ENCODE peak calls at places on chromosomes 4 and X, in nine cellular contexts. One of them, this sample, is unnamed.

GRCh38 chr4:86221076-86221475 is 138.8 kb downstream of the MAPK10 start:
- DNase-seq in kidney epithelial cell: no peak
- DNase-seq in B cell: no peak
- DNase-seq in stomach: no peak
- DNase-seq in foreskin fibroblast: no peak
- DNase-seq in NT2/D1: no peak
- DNase-seq in heart left ventricle: no peak
- DNase-seq in central memory CD4-positive, alpha-beta T cell: no peak
- DNase-seq in CD4-positive, CD25-positive, alpha-beta regulatory T cell: no peak
- DNase-seq in this sample: no peak

GRCh38 chrX:5730561-5730960 is 498.1 kb downstream of the NLGN4X start:
- DNase-seq in kidney epithelial cell: no peak
- DNase-seq in B cell: no peak
- DNase-seq in stomach: no peak
- DNase-seq in foreskin fibroblast: no peak
- DNase-seq in NT2/D1: no peak
- DNase-seq in heart left ventricle: no peak
- DNase-seq in central memory CD4-positive, alpha-beta T cell: no peak
- DNase-seq in CD4-positive, CD25-positive, alpha-beta regulatory T cell: no peak
- DNase-seq in this sample: no peak

GRCh38 chrX:49991718-49992117 is 69.3 kb downstream of the CLCN5 start:
- DNase-seq in kidney epithelial cell: no peak
- DNase-seq in B cell: no peak
- DNase-seq in stomach: no peak
- DNase-seq in foreskin fibroblast: no peak
- DNase-seq in NT2/D1: no peak
- DNase-seq in heart left ventricle: no peak
- DNase-seq in central memory CD4-positive, alpha-beta T cell: no peak
- DNase-seq in CD4-positive, CD25-positive, alpha-beta regulatory T cell: no peak
- DNase-seq in this sample: no peak

GRCh38 chrX:33014086-33014485 is 197.3 kb downstream of the DMD start:
- DNase-seq in kidney epithelial cell: no peak
- DNase-seq in B cell: no peak
- DNase-seq in stomach: no peak
- DNase-seq in foreskin fibroblast: no peak
- DNase-seq in NT2/D1: no peak
- DNase-seq in heart left ventricle: no peak
- DNase-seq in central memory CD4-positive, alpha-beta T cell: no peak
- DNase-seq in CD4-positive, CD25-positive, alpha-beta regulatory T cell: no peak
- DNase-seq in this sample: no peak

GRCh38 chr4:57104706-57105560 is 5.3 kb downstream of the IGFBP7 start:
- DNase-seq in kidney epithelial cell: no peak
- DNase-seq in B cell: no peak
- DNase-seq in stomach: no peak
- DNase-seq in foreskin fibroblast: no peak
- DNase-seq in NT2/D1: no peak
- DNase-seq in heart left ventricle: no peak
- DNase-seq in central memory CD4-positive, alpha-beta T cell: no peak
- DNase-seq in CD4-positive, CD25-positive, alpha-beta regulatory T cell: no peak
- DNase-seq in this sample: no peak

GRCh38 chr4:81445196-81445595 is 26.5 kb downstream of the RASGEF1B start:
- DNase-seq in kidney epithelial cell: no peak
- DNase-seq in B cell: no peak
- DNase-seq in stomach: no peak
- DNase-seq in foreskin fibroblast: no peak
- DNase-seq in NT2/D1: no peak
- DNase-seq in heart left ventricle: no peak
- DNase-seq in central memory CD4-positive, alpha-beta T cell: no peak
- DNase-seq in CD4-positive, CD25-positive, alpha-beta regulatory T cell: no peak
- DNase-seq in this sample: no peak

GRCh38 chr4:153676984-153677383 is 7.1 kb upstream of the TLR2 start:
- DNase-seq in kidney epithelial cell: peak; percentile 78
- DNase-seq in B cell: no peak
- DNase-seq in stomach: no peak
- DNase-seq in foreskin fibroblast: peak; percentile 85
- DNase-seq in NT2/D1: no peak
- DNase-seq in heart left ventricle: no peak
- DNase-seq in central memory CD4-positive, alpha-beta T cell: no peak
- DNase-seq in CD4-positive, CD25-positive, alpha-beta regulatory T cell: no peak
- DNase-seq in this sample: no peak

GRCh38 chrX:120446503-120446902 is 22.6 kb downstream of the LAMP2 start:
- DNase-seq in kidney epithelial cell: no peak
- DNase-seq in B cell: no peak
- DNase-seq in stomach: no peak
- DNase-seq in foreskin fibroblast: peak; percentile 71
- DNase-seq in NT2/D1: no peak
- DNase-seq in heart left ventricle: no peak
- DNase-seq in central memory CD4-positive, alpha-beta T cell: no peak
- DNase-seq in CD4-positive, CD25-positive, alpha-beta regulatory T cell: no peak
- DNase-seq in this sample: no peak

GRCh38 chrX:109619816-109620215 is 5.2 kb downstream of the KCNE5 start:
- DNase-seq in kidney epithelial cell: no peak
- DNase-seq in B cell: no peak
- DNase-seq in stomach: no peak
- DNase-seq in foreskin fibroblast: no peak
- DNase-seq in NT2/D1: no peak
- DNase-seq in heart left ventricle: no peak
- DNase-seq in central memory CD4-positive, alpha-beta T cell: no peak
- DNase-seq in CD4-positive, CD25-positive, alpha-beta regulatory T cell: no peak
- DNase-seq in this sample: peak; percentile 14

GRCh38 chrX:54930291-54931049 is 9.8 kb downstream of the TRO start:
- DNase-seq in kidney epithelial cell: no peak
- DNase-seq in B cell: no peak
- DNase-seq in stomach: no peak
- DNase-seq in foreskin fibroblast: no peak
- DNase-seq in NT2/D1: no peak
- DNase-seq in heart left ventricle: no peak
- DNase-seq in central memory CD4-positive, alpha-beta T cell: no peak
- DNase-seq in CD4-positive, CD25-positive, alpha-beta regulatory T cell: no peak
- DNase-seq in this sample: no peak

GRCh38 chrX:154378059-154378798 is 866 bp upstream of the EMD start:
- DNase-seq in kidney epithelial cell: no peak
- DNase-seq in B cell: peak; percentile 63
- DNase-seq in stomach: peak; percentile 70
- DNase-seq in foreskin fibroblast: peak; percentile 78
- DNase-seq in NT2/D1: no peak
- DNase-seq in heart left ventricle: peak; percentile 68
- DNase-seq in central memory CD4-positive, alpha-beta T cell: peak; percentile 55
- DNase-seq in CD4-positive, CD25-positive, alpha-beta regulatory T cell: peak; percentile 50
- DNase-seq in this sample: peak; percentile 89

GRCh38 chrX:15310117-15310516 is 5.3 kb downstream of the ASB11 start:
- DNase-seq in kidney epithelial cell: no peak
- DNase-seq in B cell: no peak
- DNase-seq in stomach: peak; percentile 76
- DNase-seq in foreskin fibroblast: peak; percentile 20
- DNase-seq in NT2/D1: no peak
- DNase-seq in heart left ventricle: peak; percentile 47
- DNase-seq in central memory CD4-positive, alpha-beta T cell: no peak
- DNase-seq in CD4-positive, CD25-positive, alpha-beta regulatory T cell: no peak
- DNase-seq in this sample: no peak

GRCh38 chr4:23878235-23878861 is 11.5 kb downstream of the PPARGC1A start:
- DNase-seq in kidney epithelial cell: no peak
- DNase-seq in B cell: no peak
- DNase-seq in stomach: no peak
- DNase-seq in foreskin fibroblast: no peak
- DNase-seq in NT2/D1: no peak
- DNase-seq in heart left ventricle: no peak
- DNase-seq in central memory CD4-positive, alpha-beta T cell: no peak
- DNase-seq in CD4-positive, CD25-positive, alpha-beta regulatory T cell: no peak
- DNase-seq in this sample: no peak

GRCh38 chr4:112361181-112361791 is 64.1 kb downstream of the ALPK1 start:
- DNase-seq in kidney epithelial cell: peak; percentile 19
- DNase-seq in B cell: peak; percentile 38
- DNase-seq in stomach: no peak
- DNase-seq in foreskin fibroblast: peak; percentile 24
- DNase-seq in NT2/D1: peak; percentile 78
- DNase-seq in heart left ventricle: peak; percentile 43
- DNase-seq in central memory CD4-positive, alpha-beta T cell: no peak
- DNase-seq in CD4-positive, CD25-positive, alpha-beta regulatory T cell: no peak
- DNase-seq in this sample: no peak

GRCh38 chr4:1347410-1347864 is 429 bp downstream of the UVSSA start:
- DNase-seq in kidney epithelial cell: no peak
- DNase-seq in B cell: peak; percentile 72
- DNase-seq in stomach: peak; percentile 72
- DNase-seq in foreskin fibroblast: peak; percentile 89
- DNase-seq in NT2/D1: peak; percentile 23
- DNase-seq in heart left ventricle: peak; percentile 85
- DNase-seq in central memory CD4-positive, alpha-beta T cell: no peak
- DNase-seq in CD4-positive, CD25-positive, alpha-beta regulatory T cell: peak; percentile 63
- DNase-seq in this sample: peak; percentile 82

GRCh38 chr4:82043081-82043808 is 330.5 kb downstream of the HNRNPD start:
- DNase-seq in kidney epithelial cell: no peak
- DNase-seq in B cell: no peak
- DNase-seq in stomach: peak; percentile 46
- DNase-seq in foreskin fibroblast: no peak
- DNase-seq in NT2/D1: no peak
- DNase-seq in heart left ventricle: no peak
- DNase-seq in central memory CD4-positive, alpha-beta T cell: no peak
- DNase-seq in CD4-positive, CD25-positive, alpha-beta regulatory T cell: no peak
- DNase-seq in this sample: no peak